ENCODE peak calls at places on chromosomes 13 and 19, in four cellular contexts. V is NCI-H1105, L is neural progenitor cell, G is HT1080. Z is an unnamed sample.
A peak's percentile ranks its signal among the peaks of the same experiment; 100 is the strongest.

GRCh38 chr13:27489456-27489855 is 39.1 kb upstream of the MTIF3 start:
- DNase-seq in V (no peak), L (no peak), G (no peak), Z (no peak)

GRCh38 chr13:31036717-31037116 is 104.3 kb downstream of the TEX26 start:
- DNase-seq in V (no peak), L (no peak), G (no peak), Z (no peak)

GRCh38 chr19:29544656-29545360 is 19.0 kb downstream of the VSTM2B start:
- DNase-seq in V (no peak), L (no peak), G (no peak), Z (no peak)

GRCh38 chr19:16369664-16370576 is 45.3 kb downstream of the KLF2 start:
- DNase-seq in V (no peak), L (no peak), G (no peak), Z (no peak)

GRCh38 chr19:6769006-6769637 is 1.9 kb upstream of the SH2D3A start:
- DNase-seq in V (no peak), L (peak; percentile 64), G (peak; percentile 23), Z (no peak)

GRCh38 chr13:114089341-114089740 is 43.1 kb downstream of the RASA3 start:
- DNase-seq in V (no peak), L (no peak), G (no peak), Z (no peak)

GRCh38 chr13:47310376-47310775 is 413.5 kb upstream of the HTR2A start:
- DNase-seq in V (no peak), L (no peak), G (peak; percentile 53), Z (no peak)

GRCh38 chr13:48901786-48902185 is 73.9 kb upstream of the FNDC3A start:
- DNase-seq in V (no peak), L (no peak), G (no peak), Z (no peak)

GRCh38 chr13:49533011-49533410 is 37.3 kb downstream of the PHF11 start:
- DNase-seq in V (no peak), L (no peak), G (no peak), Z (no peak)

GRCh38 chr19:1049106-1049505 is 9.2 kb downstream of the ABCA7 start:
- DNase-seq in V (no peak), L (no peak), G (no peak), Z (no peak)

GRCh38 chr13:110306960-110307696 is at the start of the genes COL4A1 and COL4A2:
- DNase-seq in V (peak; percentile 22), L (peak; percentile 91), G (peak; percentile 71), Z (peak; percentile 86)

GRCh38 chr19:5908773-5909442 is 4.2 kb downstream of the VMAC start:
- DNase-seq in V (no peak), L (no peak), G (no peak), Z (no peak)

GRCh38 chr13:45811891-45812583 is 39.5 kb downstream of the SIAH3 start:
- DNase-seq in V (no peak), L (no peak), G (peak; percentile 38), Z (no peak)

GRCh38 chr13:68627377-68627776 is 1397.2 kb upstream of the PCDH9 start:
- DNase-seq in V (no peak), L (no peak), G (no peak), Z (no peak)

GRCh38 chr19:8449830-8450229 is 5.1 kb downstream of the HNRNPM start:
- DNase-seq in V (no peak), L (peak; percentile 13), G (no peak), Z (no peak)

GRCh38 chr19:35491838-35492360 is 1.6 kb upstream of the KRTDAP start:
- DNase-seq in V (no peak), L (no peak), G (no peak), Z (no peak)

GRCh38 chr13:110415669-110416068 is 108.6 kb downstream of the COL4A2 start:
- DNase-seq in V (no peak), L (no peak), G (peak; percentile 60), Z (no peak)

GRCh38 chr19:29410974-29411615 is 114.7 kb upstream of the VSTM2B start:
- DNase-seq in V (no peak), L (no peak), G (no peak), Z (no peak)

GRCh38 chr13:106230450-106230849 is 305.0 kb downstream of the EFNB2 start:
- DNase-seq in V (no peak), L (no peak), G (peak; percentile 54), Z (peak; percentile 67)

GRCh38 chr19:2488405-2488941 is 12.5 kb downstream of the GADD45B start:
- DNase-seq in V (no peak), L (no peak), G (no peak), Z (no peak)

GRCh38 chr13:47594833-47595232 is 406.2 kb downstream of the SUCLA2 start:
- DNase-seq in V (no peak), L (peak; percentile 23), G (peak; percentile 47), Z (no peak)